ENCODE peak calls at places on chromosomes 11 and 22, in five cellular contexts. D is endothelial cell of umbilical vein, G is adrenal gland, S is uterus, F is left ventricle myocardium inferior. Q is an unnamed sample.

GRCh38 chr11:61697093-61697492 is 16.9 kb downstream of the DAGLA start:
- DNase-seq in G (peak; percentile 38), F (no peak), S (no peak), D (no peak), Q (no peak)

GRCh38 chr22:38570841-38571364 is 920 bp upstream of the DMC1 start:
- DNase-seq in S (no peak), D (no peak), G (peak; percentile 27), F (peak; percentile 26), Q (no peak)

GRCh38 chr11:61467609-61468401 is 37.9 kb downstream of the SDHAF2 start:
- DNase-seq in S (no peak), G (no peak), F (peak; percentile 55), D (no peak), Q (no peak)

GRCh38 chr11:33735166-33735425 is 1.1 kb downstream of the CD59 start:
- DNase-seq in G (no peak), D (no peak), F (no peak), S (no peak), Q (no peak)

GRCh38 chr11:121762820-121763219 is 310.1 kb upstream of the SORL1-AS1 start:
- DNase-seq in S (peak; percentile 16), G (no peak), F (peak; percentile 25), D (peak; percentile 21), Q (no peak)

GRCh38 chr22:50085211-50085999 is at the start of gene MLC1:
- DNase-seq in D (no peak), S (no peak), F (no peak), G (no peak), Q (no peak)

GRCh38 chr11:131511794-131512193 is 141.4 kb downstream of the NTM start:
- DNase-seq in D (no peak), F (no peak), G (peak; percentile 30), S (no peak), Q (no peak)

GRCh38 chr11:11010624-11011127 is 152.8 kb upstream of the ZBED5 start:
- DNase-seq in D (peak; percentile 23), F (peak; percentile 34), G (peak; percentile 21), S (no peak), Q (no peak)

GRCh38 chr11:2582958-2583604 is 116.7 kb downstream of the KCNQ1OT1 start:
- DNase-seq in F (peak; percentile 9), S (no peak), G (peak; percentile 16), D (no peak), Q (no peak)

DNA sequence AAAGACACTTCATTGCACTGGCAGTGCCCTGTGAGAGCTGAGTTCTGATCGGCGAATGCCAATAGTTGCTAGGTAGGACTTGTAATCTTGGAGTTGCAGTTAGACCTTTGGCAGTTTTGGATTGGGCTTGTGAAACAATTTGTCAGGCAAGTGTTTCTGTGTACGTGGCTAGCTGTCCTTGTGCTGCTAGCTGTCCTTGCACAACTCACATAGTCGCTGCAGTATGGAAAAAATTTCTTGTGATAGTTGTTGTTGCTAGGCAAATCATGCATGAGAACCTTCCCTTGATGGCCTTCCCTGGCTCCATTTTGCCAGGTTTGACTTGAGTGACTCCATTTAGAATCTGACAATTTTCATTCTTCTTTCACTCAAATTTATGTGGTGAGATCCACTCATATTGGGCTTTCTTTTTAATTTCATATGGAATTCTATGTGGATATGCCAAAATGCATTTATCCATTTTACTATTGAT is 140.7 kb downstream of the APIP start:
- DNase-seq in D (no peak), F (no peak), S (no peak), G (no peak), Q (no peak)
- H3K4me1 ChIP-seq in D (no peaks in the 10 kb centered on the region), F (no peaks in the 10 kb centered on the region), S (no peaks in the 10 kb centered on the region), G (no peaks in the 10 kb centered on the region), Q (no peaks in the 10 kb centered on the region)

GRCh38 chr22:48579035-48579914 is 1248.4 kb downstream of the BRD1 start:
- DNase-seq in S (no peak), D (no peak), G (no peak), F (no peak), Q (no peak)

GRCh38 chr22:48577014-48577690 is 1250.5 kb downstream of the BRD1 start:
- DNase-seq in D (no peak), S (no peak), G (no peak), F (no peak), Q (no peak)

GRCh38 chr22:48577691-48578090 is 1250.0 kb downstream of the BRD1 start:
- DNase-seq in S (no peak), D (no peak), F (no peak), G (no peak), Q (no peak)

GRCh38 chr22:48579915-48580279 is 1247.8 kb downstream of the BRD1 start:
- DNase-seq in S (no peak), G (no peak), F (no peak), D (no peak), Q (no peak)

DNA sequence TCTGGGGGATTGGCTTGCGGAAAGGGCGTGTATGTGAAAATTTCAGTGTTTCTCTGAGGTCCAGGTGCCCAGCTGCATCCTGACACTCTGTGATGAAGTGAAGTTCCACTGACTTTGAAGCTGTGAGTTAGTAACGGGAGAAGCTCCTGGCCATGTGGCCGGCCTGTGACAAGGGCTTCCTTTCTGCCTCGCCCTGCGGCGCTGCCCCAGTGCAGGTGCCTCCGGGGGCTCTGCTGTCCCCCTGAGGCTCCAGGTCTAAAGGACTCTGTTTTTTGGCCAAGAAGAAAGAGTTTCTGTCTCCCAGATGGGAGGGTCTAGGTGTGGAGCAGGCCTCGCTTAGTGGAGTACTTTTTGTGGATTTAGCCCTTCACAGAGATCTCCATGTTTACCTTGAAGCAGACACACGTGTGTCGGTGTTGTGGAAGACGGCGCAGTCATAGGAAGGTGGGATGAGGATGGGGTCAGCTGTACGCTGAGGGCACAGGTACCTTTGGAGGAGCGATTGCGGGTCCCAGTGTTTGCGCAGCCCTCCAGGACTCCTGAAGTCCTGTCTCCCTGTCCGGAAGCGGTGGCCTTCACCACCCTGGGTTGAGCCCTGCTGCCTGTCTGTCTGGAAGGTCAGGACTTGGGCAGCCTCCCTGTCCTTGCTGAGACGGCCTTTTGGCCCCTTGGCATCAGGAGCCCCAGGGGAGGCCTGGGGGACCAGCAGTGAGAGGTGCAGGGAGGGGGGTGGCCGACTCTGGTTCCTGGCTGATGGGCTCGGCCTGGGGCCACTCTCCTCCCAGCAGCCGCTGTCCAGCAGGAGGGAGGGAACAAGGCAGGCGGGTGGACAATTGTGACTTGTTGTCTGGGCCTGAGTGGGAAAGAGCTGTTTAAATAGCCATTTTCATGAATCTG is 1249.3 kb downstream of the BRD1 start:
- DNase-seq in G (no peak), F (no peak), D (no peak), S (no peak), Q (no peak)
- H3K4me1 ChIP-seq in G (no peaks in the 10 kb centered on the region), F (peaks cover 5% of the 10 kb centered on the region), D (no peaks in the 10 kb centered on the region), S (no peaks in the 10 kb centered on the region), Q (no peaks in the 10 kb centered on the region)

GRCh38 chr11:94655951-94656350 is 88.8 kb downstream of the PIWIL4 start:
- DNase-seq in F (no peak), G (no peak), D (no peak), S (no peak), Q (no peak)

GRCh38 chr11:94658888-94659287 is 91.7 kb downstream of the PIWIL4 start:
- DNase-seq in F (no peak), G (no peak), D (no peak), S (no peak), Q (no peak)

GRCh38 chr11:94658386-94658785 is 91.2 kb downstream of the PIWIL4 start:
- DNase-seq in D (no peak), G (no peak), S (peak; percentile 58), F (peak; percentile 37), Q (no peak)

GRCh38 chr11:94656968-94657367 is 89.8 kb downstream of the PIWIL4 start:
- DNase-seq in D (no peak), G (no peak), F (no peak), S (no peak), Q (no peak)

GRCh38 chr11:94657629-94658028 is 90.5 kb downstream of the PIWIL4 start:
- DNase-seq in G (no peak), D (no peak), S (no peak), F (no peak), Q (no peak)
- H3K4me1 ChIP-seq in G (no peaks in the 10 kb centered on the region), D (no peaks in the 10 kb centered on the region), S (no peaks in the 10 kb centered on the region), F (peaks cover 17% of the 10 kb centered on the region), Q (no peaks in the 10 kb centered on the region)

GRCh38 chr11:129620705-129621104 is 194.9 kb upstream of the TMEM45B start:
- DNase-seq in G (no peak), D (no peak), F (no peak), S (no peak), Q (no peak)
- H3K4me1 ChIP-seq in G (no peaks in the 10 kb centered on the region), D (no peaks in the 10 kb centered on the region), F (no peaks in the 10 kb centered on the region), S (no peaks in the 10 kb centered on the region), Q (no peaks in the 10 kb centered on the region)

GRCh38 chr11:67310246-67311050 is 7.1 kb downstream of the SSH3 start:
- DNase-seq in S (no peak), G (no peak), D (no peak), F (no peak), Q (no peak)
- H3K4me1 ChIP-seq in S (no peaks in the 10 kb centered on the region), G (no peaks in the 10 kb centered on the region), D (no peaks in the 10 kb centered on the region), F (no peaks in the 10 kb centered on the region), Q (peaks cover 34% of the 10 kb centered on the region)

DNA sequence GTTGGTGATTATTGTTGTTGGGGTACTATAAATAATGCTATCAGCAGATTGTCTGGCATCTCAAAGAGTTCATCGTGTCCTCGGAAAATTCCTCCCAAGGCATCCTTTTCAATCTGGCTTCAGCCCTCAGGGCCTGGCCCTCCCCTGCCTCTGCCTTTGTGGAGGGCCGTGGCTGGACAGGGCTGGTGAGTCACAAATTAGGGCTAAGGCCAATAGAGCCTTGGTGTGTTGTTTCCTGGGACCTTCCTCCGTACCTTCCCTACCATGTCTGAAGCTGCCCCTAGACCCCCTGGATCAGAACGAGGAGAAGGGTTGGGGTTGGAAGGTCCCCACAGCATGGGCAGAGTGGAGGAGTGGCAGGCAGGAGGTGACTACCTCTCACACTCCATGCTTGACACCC is 31.2 kb upstream of the LRRC32 start:
- DNase-seq in S (no peak), F (no peak), G (peak; percentile 80), D (no peak), Q (no peak)
- H3K4me1 ChIP-seq in S (no peaks in the 10 kb centered on the region), F (no peaks in the 10 kb centered on the region), G (peaks cover 23% of the 10 kb centered on the region), D (peaks cover 28% of the 10 kb centered on the region), Q (no peaks in the 10 kb centered on the region)